ENCODE peak calls at places on chromosomes 16 and 17, in five cellular contexts. U, C, Z, V and T are unnamed samples.

GRCh38 chr17:82414548-82415281 is 3.4 kb upstream of the HEXD start:
- DNase-seq in U (peak; percentile 80), C (peak; percentile 81), Z (no peak), V (peak; percentile 78), T (peak; percentile 73)

GRCh38 chr17:3896108-3897099 is 3.6 kb upstream of the CAMKK1 start:
- DNase-seq in U (no peak), C (peak; percentile 62), Z (no peak), V (no peak), T (no peak)

GRCh38 chr17:39199673-39199985 is 454 bp upstream of the RPL19 start:
- DNase-seq in U (no peak), C (no peak), Z (no peak), V (no peak), T (no peak)

GRCh38 chr17:67074781-67075180 is 30.4 kb downstream of the CACNG1 start:
- DNase-seq in U (no peak), C (no peak), Z (no peak), V (no peak), T (no peak)

GRCh38 chr17:39175695-39176093 is 9.7 kb upstream of the ARL5C start:
- DNase-seq in U (no peak), C (no peak), Z (no peak), V (no peak), T (no peak)

GRCh38 chr16:84918006-84918909 is 93.1 kb downstream of the ZDHHC7 start:
- DNase-seq in U (no peak), C (no peak), Z (no peak), V (no peak), T (no peak)

GRCh38 chr16:20610192-20610891 is 34.2 kb upstream of the ACSM2B start:
- DNase-seq in U (no peak), C (peak; percentile 64), Z (no peak), V (no peak), T (no peak)

GRCh38 chr17:59381716-59382570 is 50.5 kb downstream of the YPEL2 start:
- DNase-seq in U (peak; percentile 63), C (no peak), Z (no peak), V (peak; percentile 80), T (no peak)

GRCh38 chr17:49749730-49750129 is 14.2 kb downstream of the FAM117A start:
- DNase-seq in U (no peak), C (no peak), Z (no peak), V (no peak), T (no peak)

GRCh38 chr17:38681096-38681495 is 6.3 kb upstream of the EPOP start:
- DNase-seq in U (no peak), C (no peak), Z (no peak), V (no peak), T (no peak)

GRCh38 chr17:49041527-49041926 is 44.3 kb downstream of the IGF2BP1 start:
- DNase-seq in U (no peak), C (no peak), Z (no peak), V (no peak), T (no peak)

GRCh38 chr17:3037259-3037658 is 26.1 kb downstream of the OR1D5 start:
- DNase-seq in U (no peak), C (no peak), Z (no peak), V (no peak), T (no peak)

GRCh38 chr16:54431041-54431996 is 144.7 kb upstream of the IRX3 start:
- DNase-seq in U (no peak), C (no peak), Z (no peak), V (no peak), T (peak; percentile 32)

GRCh38 chr17:31495049-31495885 is 103.8 kb downstream of the RAB11FIP4 start:
- DNase-seq in U (peak; percentile 75), C (no peak), Z (no peak), V (no peak), T (no peak)

GRCh38 chr16:27795992-27796614 is 246.2 kb downstream of the KATNIP start:
- DNase-seq in U (no peak), C (peak; percentile 55), Z (no peak), V (no peak), T (peak; percentile 40)

GRCh38 chr16:88482630-88483391 is 29.7 kb downstream of the ZFPM1 start:
- DNase-seq in U (no peak), C (no peak), Z (no peak), V (no peak), T (no peak)

GRCh38 chr17:64282753-64283080 is 19.7 kb upstream of the TEX2 start:
- DNase-seq in U (no peak), C (no peak), Z (no peak), V (no peak), T (no peak)

GRCh38 chr17:48505788-48506187 is 25.0 kb downstream of the HOXB1 start:
- DNase-seq in U (no peak), C (no peak), Z (no peak), V (no peak), T (peak; percentile 72)

GRCh38 chr16:72487283-72487682 is 315.3 kb upstream of the PMFBP1 start:
- DNase-seq in U (no peak), C (no peak), Z (no peak), V (no peak), T (no peak)

GRCh38 chr16:375927-376816 is 5.6 kb downstream of the PGAP6 start:
- DNase-seq in U (peak; percentile 50), C (no peak), Z (no peak), V (no peak), T (no peak)

GRCh38 chr16:88099563-88099890 is 148.3 kb downstream of the BANP start:
- DNase-seq in U (no peak), C (no peak), Z (no peak), V (no peak), T (no peak)

GRCh38 chr16:67733734-67734470 is 14.8 kb upstream of the GFOD2 start:
- DNase-seq in U (peak; percentile 37), C (peak; percentile 12), Z (no peak), V (no peak), T (no peak)

GRCh38 chr16:59385953-59386352 is 651.8 kb upstream of the GOT2 start:
- DNase-seq in U (no peak), C (no peak), Z (no peak), V (no peak), T (peak; percentile 98)

GRCh38 chr17:14289162-14289561 is 11.7 kb upstream of the HS3ST3B1 start:
- DNase-seq in U (no peak), C (no peak), Z (no peak), V (no peak), T (no peak)

DNA sequence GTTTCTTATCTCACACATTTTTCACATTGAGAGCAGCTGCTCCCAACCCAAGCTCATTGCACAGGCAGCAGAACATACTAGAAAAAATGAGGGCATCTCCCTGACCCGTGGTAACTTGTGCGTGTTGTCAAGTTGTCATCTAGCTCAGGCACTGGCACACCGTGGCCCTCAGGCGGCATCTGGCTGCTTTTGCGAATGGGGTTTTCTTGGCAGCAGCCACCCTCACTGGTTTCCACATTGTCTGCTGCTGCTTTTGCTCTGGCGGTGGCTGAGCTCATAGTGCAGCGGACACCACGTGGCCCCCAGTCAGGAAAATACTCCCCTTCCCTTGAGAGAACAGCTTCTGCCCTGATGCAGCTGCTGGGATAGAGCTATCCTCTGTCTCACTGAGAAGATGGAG is 9.4 kb upstream of the TEDC2 start:
- DNase-seq in U (no peak), C (no peak), Z (no peak), V (no peak), T (no peak)
- H3K36me3 ChIP-seq in U (no peaks in the 10 kb centered on the region), C (peaks cover 36% of the 10 kb centered on the region), Z (no peaks in the 10 kb centered on the region), V (peaks cover under 1% of the 10 kb centered on the region), T (peaks cover 41% of the 10 kb centered on the region)

GRCh38 chr17:57888311-57889216 is 38.7 kb upstream of the MRPS23 start:
- DNase-seq in U (no peak), C (no peak), Z (no peak), V (peak; percentile 79), T (no peak)

GRCh38 chr17:57889252-57889651 is 39.4 kb upstream of the MRPS23 start:
- DNase-seq in U (no peak), C (no peak), Z (no peak), V (no peak), T (no peak)

GRCh38 chr17:57890857-57891232 is 41.0 kb upstream of the MRPS23 start:
- DNase-seq in U (no peak), C (no peak), Z (no peak), V (no peak), T (no peak)

GRCh38 chr17:57892146-57892819 is 42.4 kb upstream of the MRPS23 start:
- DNase-seq in U (peak; percentile 88), C (peak; percentile 92), Z (no peak), V (peak; percentile 95), T (peak; percentile 79)

GRCh38 chr17:57889892-57890856 is 40.3 kb upstream of the MRPS23 start:
- DNase-seq in U (no peak), C (peak; percentile 81), Z (peak; percentile 86), V (peak; percentile 97), T (peak; percentile 76)
- TF ChIP-seq CTCF in U (no peak), C (no peak), Z (no peak), V (no peak), T (no peak)

GRCh38 chr17:30222741-30223175 is 12.7 kb downstream of the SLC6A4 start:
- DNase-seq in U (no peak), C (no peak), Z (no peak), V (no peak), T (no peak)
- H3K4me3 ChIP-seq in U (no peak overlapping the region), C (no peak overlapping the region), Z (no peak overlapping the region), V (no peak overlapping the region), T (no peak overlapping the region)

GRCh38 chr17:79778504-79779087 is 648 bp downstream of the CBX2 start:
- DNase-seq in U (peak; percentile 64), C (peak; percentile 49), Z (no peak), V (peak; percentile 66), T (no peak)
- H3K36me3 ChIP-seq in U (no peaks in the 10 kb centered on the region), C (no peaks in the 10 kb centered on the region), Z (no peaks in the 10 kb centered on the region), V (no peaks in the 10 kb centered on the region), T (peaks cover 1% of the 10 kb centered on the region)

GRCh38 chr17:8159459-8160223 is 3.1 kb downstream of the VAMP2 start:
- DNase-seq in U (peak; percentile 53), C (peak; percentile 15), Z (no peak), V (peak; percentile 64), T (no peak)

GRCh38 chr17:8160224-8160577 is 2.5 kb downstream of the VAMP2 start:
- DNase-seq in U (no peak), C (no peak), Z (no peak), V (no peak), T (no peak)

GRCh38 chr17:8160741-8161221 is 2.0 kb downstream of the VAMP2 start:
- DNase-seq in U (no peak), C (peak; percentile 27), Z (no peak), V (peak; percentile 64), T (no peak)

GRCh38 chr17:8158267-8159031 is 4.3 kb downstream of the VAMP2 start:
- DNase-seq in U (peak; percentile 92), C (peak; percentile 93), Z (peak; percentile 72), V (peak; percentile 96), T (peak; percentile 92)

GRCh38 chr17:8159032-8159400 is 3.7 kb downstream of the VAMP2 start:
- DNase-seq in U (no peak), C (no peak), Z (no peak), V (no peak), T (no peak)
- TF ChIP-seq CTCF in U (no peak), C (no peak), Z (no peak), V (no peak), T (no peak)